ENCODE peak calls at places on chromosomes 2 and 18, in four cellular contexts. One of them, this sample, is unnamed. For H3K27me3, the result is how much of the 10 kb centered on the place peaks cover.

GRCh38 chr2:217806480-217806760 is 196.4 kb downstream of the TNS1 start:
- DNase-seq in Panc1: no peak
- DNase-seq in psoas muscle: no peak
- DNase-seq in WERI-Rb-1: no peak
- DNase-seq in this sample: no peak

GRCh38 chr2:105787376-105788318 is 42.9 kb downstream of the NCK2 start:
- DNase-seq in psoas muscle: no peak
- DNase-seq in WERI-Rb-1: no peak
- DNase-seq in Panc1: no peak
- DNase-seq in this sample: no peak

GRCh38 chr18:45658756-45659155 is 43.5 kb downstream of the SLC14A2 start:
- DNase-seq in WERI-Rb-1: no peak
- DNase-seq in Panc1: no peak
- DNase-seq in psoas muscle: no peak
- DNase-seq in this sample: no peak

GRCh38 chr2:165745916-165746315 is 48.1 kb downstream of the GALNT3 start:
- DNase-seq in psoas muscle: no peak
- DNase-seq in WERI-Rb-1: no peak
- DNase-seq in Panc1: no peak
- DNase-seq in this sample: no peak

GRCh38 chr2:170088776-170089175 is 89.2 kb upstream of the MYO3B start:
- DNase-seq in WERI-Rb-1: no peak
- DNase-seq in psoas muscle: no peak
- DNase-seq in Panc1: no peak
- DNase-seq in this sample: no peak

GRCh38 chr2:144083211-144083610 is 436.7 kb downstream of the ZEB2 start:
- DNase-seq in WERI-Rb-1: no peak
- DNase-seq in Panc1: no peak
- DNase-seq in psoas muscle: no peak
- DNase-seq in this sample: no peak

GRCh38 chr2:66578067-66578852 is 143.3 kb downstream of the MEIS1 start:
- DNase-seq in Panc1: no peak
- DNase-seq in psoas muscle: peak
- DNase-seq in WERI-Rb-1: no peak
- DNase-seq in this sample: no peak

GRCh38 chr2:85578243-85579180 is 1.1 kb downstream of the VAMP8 start:
- DNase-seq in Panc1: no peak
- DNase-seq in psoas muscle: peak
- DNase-seq in WERI-Rb-1: no peak
- DNase-seq in this sample: no peak

GRCh38 chr2:120765911-120766757 is 30.5 kb downstream of the GLI2 start:
- DNase-seq in WERI-Rb-1: no peak
- DNase-seq in psoas muscle: peak
- DNase-seq in Panc1: no peak
- DNase-seq in this sample: peak

GRCh38 chr18:74148543-74149070 is 284 bp downstream of the TIMM21 start:
- DNase-seq in Panc1: no peak
- DNase-seq in WERI-Rb-1: no peak
- DNase-seq in psoas muscle: no peak
- DNase-seq in this sample: no peak

GRCh38 chr18:74146756-74147155 is 878 bp downstream of the FBXO15 start:
- DNase-seq in WERI-Rb-1: no peak
- DNase-seq in psoas muscle: no peak
- DNase-seq in Panc1: no peak
- DNase-seq in this sample: peak

GRCh38 chr18:74147491-74147778 is 199 bp downstream of the FBXO15 start:
- DNase-seq in Panc1: no peak
- DNase-seq in WERI-Rb-1: no peak
- DNase-seq in psoas muscle: no peak
- DNase-seq in this sample: no peak

GRCh38 chr18:74152270-74152669 is 3.9 kb downstream of the TIMM21 start:
- DNase-seq in Panc1: no peak
- DNase-seq in psoas muscle: no peak
- DNase-seq in WERI-Rb-1: no peak
- DNase-seq in this sample: no peak

DNA sequence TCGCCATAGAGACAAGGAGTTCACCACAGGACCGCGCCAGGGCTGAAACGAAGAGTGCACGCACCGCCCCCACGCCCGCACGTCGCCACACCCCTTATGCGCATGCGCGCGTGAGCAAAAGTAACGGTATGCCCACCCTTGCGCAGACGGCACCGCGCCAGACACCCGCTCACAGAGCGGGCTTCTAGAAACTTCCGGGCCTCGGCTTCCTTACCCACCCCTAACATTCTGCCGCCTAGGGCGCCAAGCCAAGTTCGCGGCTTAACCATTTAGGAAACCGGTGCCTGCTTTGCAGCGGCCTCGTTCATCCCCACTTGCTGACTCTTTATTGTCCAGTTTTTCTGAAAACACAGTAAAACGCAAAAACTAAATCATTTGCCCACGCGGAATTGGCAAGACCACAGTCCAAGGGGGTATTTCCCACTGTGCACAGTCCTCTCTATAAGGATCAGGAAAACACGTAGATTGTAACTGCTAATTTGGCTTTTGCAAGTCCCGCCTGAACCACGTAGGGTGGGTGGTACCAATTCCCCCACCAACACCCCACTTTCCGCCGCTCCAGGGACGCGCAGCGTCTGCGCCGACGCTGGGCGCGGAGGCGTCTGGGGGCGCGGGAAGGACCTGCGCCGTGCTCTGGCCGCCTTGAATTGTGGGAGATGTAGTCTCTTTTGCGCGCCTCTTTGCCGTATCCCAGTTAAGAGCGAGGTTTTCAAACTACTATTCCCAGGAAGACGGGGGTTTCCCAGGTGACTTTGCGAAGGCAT is at the start of the genes FBXO15 and TIMM21:
- DNase-seq in WERI-Rb-1: peak
- DNase-seq in Panc1: peak
- DNase-seq in psoas muscle: peak
- DNase-seq in this sample: peak
- TF ChIP-seq CTCF in WERI-Rb-1: no peak
- TF ChIP-seq CTCF in Panc1: no peak
- TF ChIP-seq CTCF in psoas muscle: no peak
- TF ChIP-seq CTCF in this sample: no peak

GRCh38 chr2:183530333-183530901 is 406.2 kb downstream of the NUP35 start:
- DNase-seq in psoas muscle: no peak
- DNase-seq in WERI-Rb-1: no peak
- DNase-seq in Panc1: no peak
- DNase-seq in this sample: no peak
- H3K27ac ChIP-seq in psoas muscle: no peak
- H3K27ac ChIP-seq in WERI-Rb-1: no peak
- H3K27ac ChIP-seq in Panc1: no peak
- H3K27ac ChIP-seq in this sample: no peak

DNA sequence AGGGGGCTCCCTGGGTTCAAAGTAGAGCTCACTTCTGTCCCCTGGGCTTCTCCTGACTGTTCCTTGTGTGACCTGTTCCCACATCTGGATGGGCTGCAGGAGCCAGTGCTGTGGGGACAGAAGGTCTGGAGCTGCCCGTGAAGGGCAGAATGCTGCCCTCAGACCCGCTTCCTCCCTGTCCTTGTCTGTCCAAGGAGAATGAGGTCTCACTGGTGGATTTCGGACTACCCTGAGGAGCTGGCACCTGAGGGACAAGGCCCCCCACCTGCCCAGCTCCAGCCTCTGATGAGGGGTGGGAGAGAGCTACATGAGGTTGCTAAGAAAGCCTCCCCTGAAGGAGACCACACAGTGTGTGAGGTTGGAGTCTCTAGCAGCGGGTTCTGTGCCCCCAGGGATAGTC is 15.5 kb downstream of the EMX1 start:
- DNase-seq in WERI-Rb-1: no peak
- DNase-seq in Panc1: no peak
- DNase-seq in psoas muscle: no peak
- DNase-seq in this sample: no peak
- H3K27me3 ChIP-seq in WERI-Rb-1: under half
- H3K27me3 ChIP-seq in Panc1: under half
- H3K27me3 ChIP-seq in psoas muscle: under half
- H3K27me3 ChIP-seq in this sample: under half

DNA sequence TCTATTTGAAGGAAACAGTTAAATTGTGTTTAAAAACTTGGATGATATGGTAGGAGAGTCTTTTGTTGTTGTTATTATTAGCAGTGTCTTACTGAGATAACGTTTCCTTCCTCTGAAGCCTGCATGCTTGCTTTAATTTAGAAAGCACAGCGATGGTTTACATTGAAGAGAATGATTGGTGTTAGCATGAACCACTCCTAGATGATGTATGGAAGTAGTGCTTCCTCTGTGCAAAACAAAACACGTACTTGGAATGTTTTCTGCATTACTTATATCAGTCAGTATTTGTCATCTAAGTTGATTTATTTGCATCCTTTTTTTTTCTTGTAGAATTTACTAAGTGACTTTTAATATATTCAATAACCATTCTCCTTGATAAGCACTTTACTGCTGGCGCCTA is 89.0 kb downstream of the UGGT1 start:
- DNase-seq in WERI-Rb-1: no peak
- DNase-seq in psoas muscle: no peak
- DNase-seq in Panc1: no peak
- DNase-seq in this sample: no peak
- TF ChIP-seq CTCF in WERI-Rb-1: no peak
- TF ChIP-seq CTCF in psoas muscle: no peak
- TF ChIP-seq CTCF in Panc1: no peak
- TF ChIP-seq CTCF in this sample: no peak

GRCh38 chr2:187003038-187003543 is 154.1 kb upstream of the ZSWIM2 start:
- DNase-seq in psoas muscle: no peak
- DNase-seq in Panc1: no peak
- DNase-seq in WERI-Rb-1: no peak
- DNase-seq in this sample: no peak
- H3K27ac ChIP-seq in psoas muscle: no peak
- H3K27ac ChIP-seq in Panc1: no peak
- H3K27ac ChIP-seq in WERI-Rb-1: no peak
- H3K27ac ChIP-seq in this sample: no peak

DNA sequence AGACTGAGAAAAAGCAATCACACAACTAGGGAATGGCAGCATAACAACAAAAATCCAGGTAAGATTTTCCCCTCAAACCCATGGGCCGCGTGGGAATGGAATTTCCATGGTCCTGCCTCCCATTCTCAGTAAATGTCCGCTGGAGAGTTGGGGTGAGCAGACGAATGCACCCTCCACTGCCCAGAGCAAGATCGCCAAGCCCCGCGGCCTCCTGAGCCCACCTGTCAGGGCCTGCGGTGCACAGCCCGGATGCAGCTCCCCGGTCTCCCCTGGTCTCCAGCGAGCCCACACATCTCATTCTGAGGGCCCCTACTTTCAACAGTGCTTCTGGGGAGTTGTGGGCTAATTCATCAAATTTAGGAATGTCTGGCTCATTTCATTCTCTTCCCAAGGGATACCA is 327.4 kb upstream of the HS6ST1 start:
- DNase-seq in psoas muscle: no peak
- DNase-seq in WERI-Rb-1: no peak
- DNase-seq in Panc1: no peak
- DNase-seq in this sample: no peak
- H3K27me3 ChIP-seq in psoas muscle: under half
- H3K27me3 ChIP-seq in WERI-Rb-1: under half
- H3K27me3 ChIP-seq in Panc1: under half
- H3K27me3 ChIP-seq in this sample: under half

GRCh38 chr2:212891580-212891979 is 259.8 kb downstream of the IKZF2 start:
- DNase-seq in psoas muscle: no peak
- DNase-seq in Panc1: no peak
- DNase-seq in WERI-Rb-1: no peak
- DNase-seq in this sample: no peak

GRCh38 chr2:212894026-212894425 is 257.4 kb downstream of the IKZF2 start:
- DNase-seq in WERI-Rb-1: no peak
- DNase-seq in psoas muscle: no peak
- DNase-seq in Panc1: no peak
- DNase-seq in this sample: no peak

GRCh38 chr2:212893216-212893615 is 258.2 kb downstream of the IKZF2 start:
- DNase-seq in WERI-Rb-1: peak
- DNase-seq in Panc1: no peak
- DNase-seq in psoas muscle: no peak
- DNase-seq in this sample: no peak

GRCh38 chr2:212897296-212897695 is 254.1 kb downstream of the IKZF2 start:
- DNase-seq in Panc1: no peak
- DNase-seq in psoas muscle: no peak
- DNase-seq in WERI-Rb-1: no peak
- DNase-seq in this sample: no peak

GRCh38 chr2:212892193-212892592 is 259.2 kb downstream of the IKZF2 start:
- DNase-seq in WERI-Rb-1: peak
- DNase-seq in psoas muscle: no peak
- DNase-seq in Panc1: no peak
- DNase-seq in this sample: peak
- TF ChIP-seq CTCF in WERI-Rb-1: peak
- TF ChIP-seq CTCF in psoas muscle: peak
- TF ChIP-seq CTCF in Panc1: peak
- TF ChIP-seq CTCF in this sample: peak

GRCh38 chr2:160353813-160354212 is 139.8 kb downstream of the RBMS1 start:
- DNase-seq in Panc1: no peak
- DNase-seq in WERI-Rb-1: no peak
- DNase-seq in psoas muscle: no peak
- DNase-seq in this sample: no peak

GRCh38 chr2:160352492-160352891 is 141.1 kb downstream of the RBMS1 start:
- DNase-seq in psoas muscle: no peak
- DNase-seq in Panc1: no peak
- DNase-seq in WERI-Rb-1: no peak
- DNase-seq in this sample: no peak

GRCh38 chr2:160354677-160355076 is 138.9 kb downstream of the RBMS1 start:
- DNase-seq in WERI-Rb-1: no peak
- DNase-seq in Panc1: no peak
- DNase-seq in psoas muscle: no peak
- DNase-seq in this sample: no peak

GRCh38 chr2:160351978-160352377 is 141.6 kb downstream of the RBMS1 start:
- DNase-seq in WERI-Rb-1: no peak
- DNase-seq in psoas muscle: no peak
- DNase-seq in Panc1: no peak
- DNase-seq in this sample: no peak

GRCh38 chr2:160353166-160353565 is 140.4 kb downstream of the RBMS1 start:
- DNase-seq in WERI-Rb-1: peak
- DNase-seq in Panc1: no peak
- DNase-seq in psoas muscle: no peak
- DNase-seq in this sample: no peak
- H3K27ac ChIP-seq in WERI-Rb-1: no peak
- H3K27ac ChIP-seq in Panc1: no peak
- H3K27ac ChIP-seq in psoas muscle: no peak
- H3K27ac ChIP-seq in this sample: no peak

GRCh38 chr2:44937688-44938240 is 3.7 kb upstream of the SIX3 start:
- DNase-seq in Panc1: no peak
- DNase-seq in WERI-Rb-1: peak
- DNase-seq in psoas muscle: no peak
- DNase-seq in this sample: no peak
- H3K27me3 ChIP-seq in Panc1: under half
- H3K27me3 ChIP-seq in WERI-Rb-1: under half
- H3K27me3 ChIP-seq in psoas muscle: half or more
- H3K27me3 ChIP-seq in this sample: half or more

GRCh38 chr18:50356036-50356945 is 18.6 kb upstream of the SKA1 start:
- DNase-seq in psoas muscle: no peak
- DNase-seq in Panc1: no peak
- DNase-seq in WERI-Rb-1: no peak
- DNase-seq in this sample: no peak
- TF ChIP-seq CTCF in psoas muscle: no peak
- TF ChIP-seq CTCF in Panc1: no peak
- TF ChIP-seq CTCF in WERI-Rb-1: peak
- TF ChIP-seq CTCF in this sample: no peak